ENCODE peak calls at places on chromosomes 6 and 20, in nine cellular contexts. R is heart right ventricle; W is Caki2; P is activated gamma-delta T cell treated with anti-CD3 and anti-CD28 coated beads, Interleukin-2, amount 50 U/mL, for 16 hours; Y is activated CD4-positive, alpha-beta T cell treated with anti-CD3 and anti-CD28 coated beads for 24 hours; H is activated CD4-positive, alpha-beta memory T cell treated with anti-CD3 and anti-CD28 coated beads, Interleukin-2, amount 10 ng/mL, durations not matched to agents 7 days and 5 days; Z is right lobe of liver; E is bronchial epithelial cell; B is renal cortical epithelial cell. D is an unnamed sample.

GRCh38 chr20:35907017-35907685 is 47.2 kb downstream of the SCAND1 start:
- DNase-seq in Z (no peak), P (no peak), E (no peak), W (no peak), H (no peak), Y (no peak), B (no peak), R (peak; percentile 63), D (no peak)

GRCh38 chr6:54990001-54990400 is 143.4 kb downstream of the FAM83B start:
- DNase-seq in W (no peak), R (no peak), B (no peak), Z (no peak), H (no peak), P (no peak), E (peak; percentile 70), Y (no peak), D (no peak)

GRCh38 chr6:148857817-148858390 is 111.1 kb downstream of the UST start:
- DNase-seq in Y (no peak), P (no peak), Z (no peak), H (no peak), B (peak; percentile 28), R (no peak), E (peak; percentile 94), W (peak; percentile 8), D (no peak)

GRCh38 chr6:14324042-14324441 is 206.5 kb downstream of the CD83 start:
- DNase-seq in Y (no peak), B (peak; percentile 83), E (peak; percentile 31), W (peak; percentile 29), Z (no peak), R (no peak), H (no peak), P (no peak), D (no peak)

GRCh38 chr6:2111162-2111677 is 134.2 kb downstream of the GMDS start:
- DNase-seq in R (no peak), H (no peak), W (no peak), B (no peak), Z (no peak), P (no peak), Y (peak; percentile 4), E (peak; percentile 89), D (no peak)

GRCh38 chr6:33620158-33620583 is 951 bp upstream of the ITPR3 start:
- DNase-seq in R (peak; percentile 30), H (peak; percentile 53), B (no peak), E (no peak), P (no peak), W (peak; percentile 67), Z (peak; percentile 50), Y (no peak), D (no peak)

GRCh38 chr6:82832811-82833210 is 232.8 kb downstream of the UBE3D start:
- DNase-seq in P (no peak), E (peak; percentile 63), W (no peak), H (no peak), Y (no peak), R (no peak), B (no peak), Z (no peak), D (no peak)

GRCh38 chr6:48979806-48980205 is 483.2 kb downstream of the MMUT start:
- DNase-seq in B (no peak), H (no peak), E (no peak), Y (no peak), W (no peak), P (no peak), R (no peak), Z (no peak), D (no peak)

GRCh38 chr20:11949711-11950110 is 32.0 kb downstream of the BTBD3 start:
- DNase-seq in Y (no peak), Z (no peak), H (no peak), P (no peak), W (no peak), R (no peak), E (no peak), B (no peak), D (no peak)

GRCh38 chr6:157240960-157241311 is 82.4 kb downstream of the TMEM242 start:
- DNase-seq in Z (no peak), P (no peak), B (no peak), E (no peak), R (no peak), H (no peak), Y (no peak), W (no peak), D (no peak)

GRCh38 chr20:36394340-36394965 is 88.3 kb downstream of the DLGAP4 start:
- DNase-seq in B (peak; percentile 19), P (no peak), H (no peak), Z (no peak), W (no peak), E (peak; percentile 23), Y (no peak), R (no peak), D (no peak)

GRCh38 chr6:88870728-88871330 is 92.6 kb downstream of the RNGTT start:
- DNase-seq in Y (peak; percentile 15), H (peak; percentile 35), W (peak; percentile 51), B (peak; percentile 65), R (peak; percentile 34), P (peak; percentile 11), E (peak; percentile 54), Z (no peak), D (no peak)

GRCh38 chr20:61159940-61160688 is 91.9 kb upstream of the CDH4 start:
- DNase-seq in Y (no peak), E (no peak), H (no peak), W (no peak), B (no peak), Z (no peak), P (no peak), R (no peak), D (no peak)

GRCh38 chr20:17525132-17525531 is 6.0 kb downstream of the BFSP1 start:
- DNase-seq in Y (no peak), E (no peak), R (no peak), B (no peak), P (no peak), Z (no peak), H (no peak), W (no peak), D (no peak)

GRCh38 chr6:15577106-15577505 is 85.7 kb downstream of the DTNBP1 start:
- DNase-seq in B (no peak), W (no peak), E (no peak), Y (no peak), R (no peak), P (no peak), H (no peak), Z (no peak), D (no peak)

GRCh38 chr20:38414769-38415450 is 20.2 kb downstream of the SNHG17 start:
- DNase-seq in B (no peak), P (no peak), Z (no peak), Y (no peak), W (no peak), H (no peak), R (no peak), E (no peak), D (no peak)

GRCh38 chr6:1792989-1793388 is 183.3 kb downstream of the FOXC1 start:
- DNase-seq in R (no peak), W (peak; percentile 27), B (no peak), H (no peak), Z (no peak), P (no peak), Y (no peak), E (peak; percentile 42), D (no peak)

GRCh38 chr6:138555294-138555988 is 56.1 kb upstream of the NHSL1 start:
- DNase-seq in E (peak; percentile 73), Y (no peak), W (peak; percentile 34), B (peak; percentile 55), H (no peak), R (no peak), Z (no peak), P (no peak), D (no peak)

GRCh38 chr20:43691928-43692524 is 25.1 kb downstream of the MYBL2 start:
- DNase-seq in Z (peak; percentile 66), E (peak; percentile 31), P (peak; percentile 23), R (no peak), W (peak; percentile 38), Y (peak; percentile 41), H (peak; percentile 67), B (peak; percentile 34), D (no peak)

GRCh38 chr20:5770240-5770986 is 20.2 kb downstream of the SHLD1 start:
- DNase-seq in B (peak; percentile 60), Z (no peak), H (no peak), W (no peak), Y (no peak), E (no peak), R (no peak), P (no peak), D (no peak)

GRCh38 chr6:4210619-4211419 is 75.4 kb upstream of the ECI2 start:
- DNase-seq in B (peak; percentile 52), Z (peak; percentile 40), E (peak; percentile 65), W (peak; percentile 21), Y (peak; percentile 42), P (peak; percentile 30), R (peak; percentile 45), H (peak; percentile 67), D (no peak)

GRCh38 chr6:136365781-136366354 is 76.2 kb upstream of the BCLAF1 start:
- DNase-seq in P (no peak), Y (peak; percentile 4), Z (peak; percentile 45), H (peak; percentile 55), E (no peak), B (no peak), R (peak; percentile 37), W (no peak), D (no peak)

GRCh38 chr6:21115111-21115510 is 478.4 kb upstream of the SOX4 start:
- DNase-seq in P (no peak), W (no peak), Y (no peak), E (no peak), R (peak; percentile 9), B (peak; percentile 23), Z (no peak), H (no peak), D (no peak)